ENCODE peak calls at places on chromosomes 6 and 20, in six cellular contexts. Q is aorta; G is BJ; J is psoas muscle; M is testis; E is effector memory CD4-positive, alpha-beta T cell. W is an unnamed sample. For H3K27me3, the result is how much of the 10 kb centered on the place peaks cover.

GRCh38 chr6:45049188-45049843 is 278.8 kb upstream of the RUNX2 start:
- DNase-seq in Q (no peak), E (no peak), M (no peak), G (no peak), J (no peak), W (no peak)

GRCh38 chr6:30820196-30820595 is 64.1 kb upstream of the DDR1 start:
- DNase-seq in E (no peak), Q (peak), J (peak), M (no peak), G (peak), W (no peak)

GRCh38 chr20:47784599-47785320 is 521 bp downstream of the SULF2 start:
- DNase-seq in M (no peak), Q (no peak), J (peak), E (no peak), G (no peak), W (no peak)

GRCh38 chr6:28747631-28748157 is 176.1 kb downstream of the TRIM27 start:
- DNase-seq in G (no peak), M (peak), E (no peak), Q (no peak), J (no peak), W (no peak)

GRCh38 chr6:36724514-36725385 is 27.1 kb downstream of the RAB44 start:
- DNase-seq in G (no peak), Q (peak), M (peak), J (peak), E (peak), W (no peak)

GRCh38 chr20:59405226-59405815 is 104.9 kb downstream of the EDN3 start:
- DNase-seq in J (no peak), Q (no peak), G (no peak), M (no peak), E (no peak), W (no peak)

GRCh38 chr6:34560366-34561226 is 4.5 kb upstream of the SPDEF start:
- DNase-seq in J (no peak), E (no peak), G (no peak), M (peak), Q (no peak), W (no peak)

GRCh38 chr6:53483423-53484353 is 61.2 kb downstream of the GCLC start:
- DNase-seq in Q (no peak), J (peak), G (no peak), E (no peak), M (peak), W (no peak)

GRCh38 chr20:51650685-51651134 is 108.2 kb upstream of the NFATC2 start:
- DNase-seq in M (no peak), J (no peak), Q (no peak), G (no peak), E (no peak), W (no peak)

GRCh38 chr6:43992126-43992663 is 135.1 kb downstream of the MRPL14 start:
- DNase-seq in J (no peak), E (no peak), G (no peak), M (no peak), Q (peak), W (peak)

GRCh38 chr20:24665741-24666191 is 196.3 kb downstream of the SYNDIG1 start:
- DNase-seq in Q (no peak), E (no peak), M (no peak), G (no peak), J (no peak), W (peak)

GRCh38 chr20:1062334-1063015 is 55.9 kb upstream of the PSMF1 start:
- DNase-seq in G (no peak), M (no peak), J (no peak), E (no peak), Q (no peak), W (no peak)

GRCh38 chr6:27295301-27296079 is 16.6 kb downstream of the POM121L2 start:
- DNase-seq in J (no peak), Q (no peak), M (no peak), E (no peak), G (no peak), W (no peak)

GRCh38 chr6:170033666-170034065 is 257.2 kb downstream of the DLL1 start:
- DNase-seq in E (no peak), Q (peak), G (no peak), M (peak), J (no peak), W (peak)

GRCh38 chr6:7532232-7532631 is 9.2 kb upstream of the DSP start:
- DNase-seq in E (no peak), G (no peak), J (no peak), Q (no peak), M (no peak), W (no peak)

GRCh38 chr6:111283707-111284106 is 196.4 kb downstream of the SLC16A10 start:
- DNase-seq in J (no peak), E (no peak), G (no peak), M (no peak), Q (no peak), W (no peak)

GRCh38 chr20:10228330-10228729 is 9.7 kb downstream of the SNAP25 start:
- DNase-seq in G (no peak), Q (no peak), M (no peak), E (no peak), J (no peak), W (no peak)

GRCh38 chr6:170175644-170176620 is 114.9 kb downstream of the DLL1 start:
- DNase-seq in M (peak), Q (no peak), J (no peak), G (no peak), E (no peak), W (peak)

GRCh38 chr6:11785953-11786579 is 7.5 kb upstream of the ADTRP start:
- DNase-seq in E (peak), J (no peak), Q (no peak), G (no peak), M (no peak), W (no peak)

GRCh38 chr20:38018385-38018784 is 14.9 kb downstream of the TTI1 start:
- DNase-seq in G (no peak), E (no peak), Q (no peak), M (no peak), J (no peak), W (no peak)
- H3K27me3 ChIP-seq in G (under half), E (under half), Q (under half), M (under half), J (under half), W (under half)

GRCh38 chr6:1610497-1611321 is 994 bp downstream of the FOXC1 start:
- DNase-seq in Q (peak), E (no peak), M (no peak), J (peak), G (no peak), W (peak)
- H3K27me3 ChIP-seq in Q (under half), E (half or more), M (under half), J (under half), G (under half), W (half or more)

GRCh38 chr6:136923954-136924291 is 1.8 kb downstream of the SLC35D3 start:
- DNase-seq in G (no peak), E (no peak), Q (peak), M (no peak), J (no peak), W (no peak)

GRCh38 chr6:136922680-136922996 is 537 bp downstream of the SLC35D3 start:
- DNase-seq in E (no peak), J (no peak), G (no peak), Q (no peak), M (no peak), W (no peak)

GRCh38 chr6:136921521-136921935 is 573 bp upstream of the SLC35D3 start:
- DNase-seq in Q (peak), J (no peak), M (no peak), E (no peak), G (no peak), W (no peak)

GRCh38 chr6:136921936-136922679 is at the start of gene SLC35D3:
- DNase-seq in J (peak), Q (peak), E (no peak), M (no peak), G (no peak), W (no peak)

DNA sequence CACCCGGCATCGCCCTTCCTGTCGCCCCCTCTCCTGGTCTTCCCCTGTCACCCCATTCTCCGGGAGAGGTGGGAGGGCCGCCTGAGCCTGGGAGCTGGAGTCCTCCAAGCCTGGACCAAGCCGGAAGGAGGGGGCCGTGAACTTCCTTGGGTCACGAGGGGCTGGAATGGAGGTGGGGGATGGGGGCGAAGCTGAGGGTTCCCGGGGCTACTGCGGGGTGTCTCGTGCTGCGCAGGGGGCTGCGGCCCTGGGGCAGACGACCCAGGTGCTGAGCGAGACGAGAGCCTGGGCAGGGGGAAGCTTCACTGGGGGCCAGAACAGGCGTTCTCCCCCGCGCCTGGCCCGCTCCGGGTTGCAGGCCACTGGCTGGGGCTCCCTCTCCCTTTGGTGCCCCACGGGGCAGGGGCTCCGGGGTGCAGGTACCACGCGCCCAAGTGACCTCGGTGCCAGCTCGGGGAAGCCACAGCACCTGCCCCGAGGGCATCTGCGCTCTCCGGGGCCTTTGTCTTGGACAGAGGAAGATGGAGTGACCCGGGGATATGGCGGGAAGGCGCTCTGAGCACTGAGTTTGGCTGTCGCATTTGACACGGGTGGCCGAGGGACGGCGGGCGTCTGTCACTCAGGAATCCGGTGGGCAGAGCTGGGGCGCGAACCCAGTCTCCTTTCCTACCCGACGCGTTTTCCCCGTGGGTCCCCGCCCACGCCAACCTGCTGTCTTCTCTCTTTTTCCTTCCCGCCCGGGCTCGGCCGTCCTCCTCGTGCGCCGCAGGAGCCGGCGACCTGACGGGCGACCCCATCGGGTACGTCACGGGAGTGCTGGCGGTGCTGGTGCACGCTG is 1.2 kb downstream of the SLC35D3 start:
- DNase-seq in G (no peak), M (no peak), Q (peak), E (no peak), J (no peak), W (no peak)
- H3K27me3 ChIP-seq in G (under half), M (under half), Q (under half), E (under half), J (under half), W (under half)

GRCh38 chr6:84665392-84665791 is 99.0 kb downstream of the TBX18 start:
- DNase-seq in G (no peak), E (no peak), J (no peak), M (no peak), Q (no peak), W (no peak)
- H3K27me3 ChIP-seq in G (under half), E (under half), J (under half), M (under half), Q (under half), W (under half)

GRCh38 chr20:45510242-45510862 is 5.1 kb downstream of the SPINT3 start:
- DNase-seq in M (no peak), G (no peak), J (no peak), E (no peak), Q (no peak), W (no peak)
- H3K27me3 ChIP-seq in M (under half), G (under half), J (under half), E (under half), Q (under half), W (under half)

W was measured in suprapubic skin.